ENCODE peak calls at places on chromosomes 4 and X, in ten cellular contexts. N, W, L, Q, D, F, U, H, Z and C are unnamed samples.
A peak's percentile ranks its signal among the peaks of the same experiment; 100 is the strongest.

GRCh38 chr4:110091426-110091825 is 107.0 kb downstream of the ELOVL6 start:
- DNase-seq in N (no peak), W (no peak), L (no peak), Q (peak; percentile 90), D (no peak), F (peak; percentile 22), U (no peak), H (no peak), Z (peak; percentile 83), C (no peak)

GRCh38 chr4:114519368-114519767 is 79.2 kb upstream of the UGT8 start:
- DNase-seq in N (no peak), W (no peak), L (no peak), Q (no peak), D (no peak), F (no peak), U (no peak), H (no peak), Z (no peak), C (no peak)

GRCh38 chr4:141255016-141255415 is 34.3 kb downstream of the ZNF330 start:
- DNase-seq in N (no peak), W (no peak), L (no peak), Q (no peak), D (no peak), F (no peak), U (no peak), H (no peak), Z (no peak), C (no peak)

GRCh38 chr4:41216294-41217019 is 2.1 kb upstream of the APBB2 start:
- DNase-seq in N (peak; percentile 61), W (no peak), L (peak; percentile 72), Q (peak; percentile 64), D (peak; percentile 76), F (peak; percentile 72), U (peak; percentile 54), H (peak; percentile 97), Z (peak; percentile 94), C (no peak)

GRCh38 chrX:47577424-47577823 is 4.8 kb upstream of the TIMP1 start:
- DNase-seq in N (no peak), W (no peak), L (no peak), Q (peak; percentile 62), D (no peak), F (peak; percentile 22), U (no peak), H (no peak), Z (no peak), C (no peak)

GRCh38 chrX:140141444-140142029 is 176.2 kb upstream of the CXorf66 start:
- DNase-seq in N (no peak), W (no peak), L (peak; percentile 46), Q (peak; percentile 20), D (no peak), F (peak; percentile 20), U (no peak), H (peak; percentile 62), Z (peak; percentile 21), C (no peak)

GRCh38 chr4:88791274-88791673 is 93.6 kb upstream of the NAP1L5 start:
- DNase-seq in N (no peak), W (no peak), L (no peak), Q (peak; percentile 62), D (no peak), F (peak; percentile 50), U (no peak), H (peak; percentile 5), Z (no peak), C (no peak)

GRCh38 chr4:20252656-20253271 is 1.1 kb downstream of the SLIT2 start:
- DNase-seq in N (peak; percentile 20), W (no peak), L (peak; percentile 18), Q (peak; percentile 52), D (no peak), F (peak; percentile 6), U (no peak), H (peak; percentile 81), Z (no peak), C (no peak)

GRCh38 chr4:171186700-171187099 is 626.5 kb upstream of the GALNTL6 start:
- DNase-seq in N (no peak), W (no peak), L (no peak), Q (no peak), D (no peak), F (no peak), U (no peak), H (peak; percentile 33), Z (no peak), C (no peak)

GRCh38 chrX:72021975-72022374 is 109.7 kb downstream of the RTL5 start:
- DNase-seq in N (no peak), W (no peak), L (no peak), Q (no peak), D (peak; percentile 58), F (peak; percentile 32), U (no peak), H (peak; percentile 44), Z (no peak), C (no peak)

GRCh38 chrX:107549504-107549903 is 78.8 kb upstream of the PRPS1 start:
- DNase-seq in N (no peak), W (no peak), L (no peak), Q (no peak), D (no peak), F (no peak), U (no peak), H (no peak), Z (no peak), C (no peak)

GRCh38 chr4:151808120-151808529 is 47.3 kb upstream of the GATB start:
- DNase-seq in N (no peak), W (no peak), L (no peak), Q (peak; percentile 9), D (no peak), F (no peak), U (no peak), H (no peak), Z (peak; percentile 24), C (no peak)

GRCh38 chrX:123173833-123174232 is 10.2 kb upstream of the GRIA3 start:
- DNase-seq in N (no peak), W (no peak), L (no peak), Q (no peak), D (no peak), F (no peak), U (no peak), H (peak; percentile 65), Z (no peak), C (no peak)

GRCh38 chrX:70421618-70422017 is 1.5 kb upstream of the GDPD2 start:
- DNase-seq in N (no peak), W (no peak), L (no peak), Q (no peak), D (no peak), F (no peak), U (no peak), H (no peak), Z (no peak), C (no peak)

GRCh38 chr4:5365071-5366008 is 314.1 kb downstream of the STK32B start:
- DNase-seq in N (no peak), W (no peak), L (no peak), Q (peak; percentile 94), D (no peak), F (peak; percentile 100), U (no peak), H (peak; percentile 99), Z (peak; percentile 79), C (no peak)

GRCh38 chrX:97616883-97617510 is 733.3 kb downstream of the RPA4 start:
- DNase-seq in N (no peak), W (no peak), L (no peak), Q (peak; percentile 76), D (no peak), F (peak; percentile 78), U (no peak), H (peak; percentile 65), Z (peak; percentile 71), C (no peak)

GRCh38 chr4:166143227-166143626 is 270.2 kb downstream of the TLL1 start:
- DNase-seq in N (no peak), W (no peak), L (no peak), Q (no peak), D (no peak), F (no peak), U (no peak), H (no peak), Z (no peak), C (no peak)

GRCh38 chr4:39051454-39051853 is 10.6 kb upstream of the KLHL5 start:
- DNase-seq in N (no peak), W (no peak), L (no peak), Q (peak; percentile 22), D (no peak), F (no peak), U (no peak), H (no peak), Z (no peak), C (no peak)

GRCh38 chr4:20253799-20254409 is 2.2 kb downstream of the SLIT2 start:
- DNase-seq in N (peak; percentile 33), W (no peak), L (no peak), Q (peak; percentile 61), D (no peak), F (peak; percentile 7), U (no peak), H (peak; percentile 69), Z (no peak), C (no peak)

GRCh38 chr4:108272046-108272445 is 103.3 kb upstream of the LEF1 start:
- DNase-seq in N (no peak), W (no peak), L (no peak), Q (peak; percentile 8), D (no peak), F (no peak), U (no peak), H (peak; percentile 68), Z (no peak), C (no peak)

GRCh38 chr4:63757919-63758318 is 651.3 kb downstream of the TECRL start:
- DNase-seq in N (no peak), W (no peak), L (no peak), Q (no peak), D (no peak), F (no peak), U (no peak), H (no peak), Z (no peak), C (no peak)

GRCh38 chrX:101191217-101191750 is 28.3 kb upstream of the DRP2 start:
- DNase-seq in N (peak; percentile 15), W (no peak), L (peak; percentile 32), Q (no peak), D (no peak), F (peak; percentile 19), U (no peak), H (peak; percentile 53), Z (no peak), C (no peak)

GRCh38 chrX:68695206-68695845 is 47.9 kb downstream of the STARD8 start:
- DNase-seq in N (no peak), W (no peak), L (no peak), Q (no peak), D (no peak), F (peak; percentile 24), U (no peak), H (no peak), Z (no peak), C (no peak)

GRCh38 chr4:3710451-3711182 is 55.6 kb upstream of the ADRA2C start:
- DNase-seq in N (peak; percentile 13), W (no peak), L (no peak), Q (no peak), D (no peak), F (no peak), U (no peak), H (no peak), Z (no peak), C (no peak)

GRCh38 chr4:95644417-95644816 is 95.6 kb upstream of the UNC5C start:
- DNase-seq in N (no peak), W (no peak), L (no peak), Q (no peak), D (no peak), F (no peak), U (no peak), H (no peak), Z (no peak), C (no peak)

GRCh38 chrX:77937291-77937690 is 26.8 kb downstream of the ATP7A start:
- DNase-seq in N (no peak), W (no peak), L (no peak), Q (peak; percentile 70), D (no peak), F (peak; percentile 64), U (no peak), H (peak; percentile 81), Z (peak; percentile 8), C (no peak)